ENCODE peak calls at places on chromosomes 4 and X, in ten cellular contexts. M is nephron progenitor cell; G is NCI-H774; I is posterior cingulate gyrus; E is BJ; P is NB4; T is activated naive CD8-positive, alpha-beta T cell treated with anti-CD3 and anti-CD28 coated beads, Interleukin-2, amount 50 U/mL, for 24 hours; X is CD4-positive, CD25-positive, alpha-beta regulatory T cell; B is neural crest cell; Q is activated CD4-positive, alpha-beta T cell treated with anti-CD3 and anti-CD28 coated beads, Interleukin-2, amount 50 U/mL, for 1 hour. Z is an unnamed sample.

GRCh38 chr4:41359069-41359769 is 102.5 kb downstream of the UCHL1 start:
- DNase-seq in T (no peak), P (no peak), Q (no peak), G (peak), E (no peak), B (no peak), X (no peak), M (peak), I (no peak), Z (no peak)

GRCh38 chr4:37793562-37793961 is 32.9 kb upstream of the PGM2 start:
- DNase-seq in B (no peak), G (no peak), P (peak), M (no peak), T (no peak), I (no peak), Q (peak), E (no peak), X (no peak), Z (peak)

GRCh38 chr4:2244947-2245786 is 3.2 kb upstream of the HAUS3 start:
- DNase-seq in G (no peak), E (no peak), P (no peak), I (no peak), X (no peak), T (no peak), Q (no peak), M (no peak), B (peak), Z (no peak)

GRCh38 chrX:39648548-39649254 is 449.1 kb downstream of the BCOR start:
- DNase-seq in T (no peak), I (no peak), P (no peak), E (no peak), Q (no peak), B (no peak), G (no peak), M (no peak), X (no peak), Z (no peak)

GRCh38 chr4:103074039-103074438 is 2.5 kb downstream of the SLC9B2 start:
- DNase-seq in Q (no peak), I (no peak), M (no peak), X (no peak), E (no peak), T (no peak), P (no peak), B (no peak), G (no peak), Z (no peak)

GRCh38 chr4:184808719-184809062 is 17.1 kb downstream of the ACSL1 start:
- DNase-seq in X (no peak), Q (no peak), M (no peak), G (no peak), I (no peak), B (no peak), E (no peak), T (no peak), P (no peak), Z (no peak)

GRCh38 chr4:8227201-8227770 is 28.2 kb downstream of the SH3TC1 start:
- DNase-seq in E (no peak), B (no peak), Q (no peak), X (no peak), G (no peak), T (no peak), P (no peak), I (no peak), M (no peak), Z (no peak)

GRCh38 chr4:23368081-23368697 is 521.7 kb downstream of the PPARGC1A start:
- DNase-seq in B (no peak), M (peak), Q (no peak), X (no peak), P (peak), E (no peak), G (peak), T (no peak), I (no peak), Z (no peak)

GRCh38 chr4:71270901-71271300 is 67.9 kb upstream of the SLC4A4 start:
- DNase-seq in P (peak), G (no peak), B (peak), M (peak), T (peak), E (no peak), Q (peak), X (no peak), I (no peak), Z (no peak)